ENCODE peak calls at places on chromosomes 2 and 18, in six cellular contexts. One of them, this sample, is unnamed.

GRCh38 chr18:44916429-44917183 is 235.9 kb downstream of the SETBP1 start:
- DNase-seq in A549: no peak
- DNase-seq in K562: no peak
- DNase-seq in endothelial cell of umbilical vein: no peak
- DNase-seq in GM12878: no peak
- DNase-seq in HepG2: no peak
- DNase-seq in this sample: no peak

GRCh38 chr2:152354909-152355308 is 19.9 kb downstream of the FMNL2 start:
- DNase-seq in A549: no peak
- DNase-seq in K562: no peak
- DNase-seq in endothelial cell of umbilical vein: no peak
- DNase-seq in GM12878: no peak
- DNase-seq in HepG2: no peak
- DNase-seq in this sample: no peak

GRCh38 chr2:69177785-69178636 is 165.0 kb downstream of the ANTXR1 start:
- DNase-seq in A549: peak
- DNase-seq in K562: peak
- DNase-seq in endothelial cell of umbilical vein: peak
- DNase-seq in GM12878: no peak
- DNase-seq in HepG2: peak
- DNase-seq in this sample: peak

GRCh38 chr2:237696471-237696870 is 69.1 kb downstream of the LRRFIP1 start:
- DNase-seq in A549: no peak
- DNase-seq in K562: no peak
- DNase-seq in endothelial cell of umbilical vein: no peak
- DNase-seq in GM12878: no peak
- DNase-seq in HepG2: no peak
- DNase-seq in this sample: no peak

GRCh38 chr2:40554665-40555294 is 102.9 kb upstream of the SLC8A1 start:
- DNase-seq in A549: peak
- DNase-seq in K562: peak
- DNase-seq in endothelial cell of umbilical vein: peak
- DNase-seq in GM12878: peak
- DNase-seq in HepG2: peak
- DNase-seq in this sample: peak

GRCh38 chr18:56019908-56020307 is 431.9 kb upstream of the TCF4 start:
- DNase-seq in A549: no peak
- DNase-seq in K562: no peak
- DNase-seq in endothelial cell of umbilical vein: peak
- DNase-seq in GM12878: no peak
- DNase-seq in HepG2: no peak
- DNase-seq in this sample: no peak

GRCh38 chr2:240925191-240925575 is 19.0 kb downstream of the CROCC2 start:
- DNase-seq in A549: no peak
- DNase-seq in K562: no peak
- DNase-seq in endothelial cell of umbilical vein: no peak
- DNase-seq in GM12878: no peak
- DNase-seq in HepG2: no peak
- DNase-seq in this sample: peak

GRCh38 chr2:24492283-24493272 is 1.5 kb downstream of the NCOA1 start:
- DNase-seq in A549: no peak
- DNase-seq in K562: no peak
- DNase-seq in endothelial cell of umbilical vein: peak
- DNase-seq in GM12878: no peak
- DNase-seq in HepG2: no peak
- DNase-seq in this sample: peak

GRCh38 chr2:231583982-231584381 is 8.7 kb upstream of the TEX44 start:
- DNase-seq in A549: no peak
- DNase-seq in K562: no peak
- DNase-seq in endothelial cell of umbilical vein: no peak
- DNase-seq in GM12878: no peak
- DNase-seq in HepG2: no peak
- DNase-seq in this sample: no peak

GRCh38 chr2:173079968-173080860 is 4.6 kb downstream of the MAP3K20 start:
- DNase-seq in A549: no peak
- DNase-seq in K562: no peak
- DNase-seq in endothelial cell of umbilical vein: no peak
- DNase-seq in GM12878: no peak
- DNase-seq in HepG2: no peak
- DNase-seq in this sample: no peak

GRCh38 chr2:95061119-95061512 is 35.6 kb downstream of the MAL start:
- DNase-seq in A549: no peak
- DNase-seq in K562: no peak
- DNase-seq in endothelial cell of umbilical vein: no peak
- DNase-seq in GM12878: no peak
- DNase-seq in HepG2: no peak
- DNase-seq in this sample: no peak

GRCh38 chr2:58539973-58540372 is 298.8 kb upstream of the FANCL start:
- DNase-seq in A549: no peak
- DNase-seq in K562: no peak
- DNase-seq in endothelial cell of umbilical vein: no peak
- DNase-seq in GM12878: no peak
- DNase-seq in HepG2: no peak
- DNase-seq in this sample: no peak

GRCh38 chr2:8003462-8004075 is 678.3 kb upstream of the ID2 start:
- DNase-seq in A549: no peak
- DNase-seq in K562: peak
- DNase-seq in endothelial cell of umbilical vein: no peak
- DNase-seq in GM12878: no peak
- DNase-seq in HepG2: no peak
- DNase-seq in this sample: peak

GRCh38 chr2:101815739-101816391 is 118.4 kb downstream of the MAP4K4 start:
- DNase-seq in A549: no peak
- DNase-seq in K562: no peak
- DNase-seq in endothelial cell of umbilical vein: no peak
- DNase-seq in GM12878: no peak
- DNase-seq in HepG2: no peak
- DNase-seq in this sample: no peak

GRCh38 chr18:54700580-54700979 is 109.5 kb downstream of the DYNAP start:
- DNase-seq in A549: no peak
- DNase-seq in K562: no peak
- DNase-seq in endothelial cell of umbilical vein: no peak
- DNase-seq in GM12878: no peak
- DNase-seq in HepG2: no peak
- DNase-seq in this sample: no peak

GRCh38 chr18:47908523-47909039 is 21.9 kb downstream of the SMAD2 start:
- DNase-seq in A549: no peak
- DNase-seq in K562: no peak
- DNase-seq in endothelial cell of umbilical vein: no peak
- DNase-seq in GM12878: no peak
- DNase-seq in HepG2: no peak
- DNase-seq in this sample: no peak

GRCh38 chr2:58644992-58645391 is 403.9 kb upstream of the FANCL start:
- DNase-seq in A549: no peak
- DNase-seq in K562: no peak
- DNase-seq in endothelial cell of umbilical vein: no peak
- DNase-seq in GM12878: no peak
- DNase-seq in HepG2: no peak
- DNase-seq in this sample: no peak

GRCh38 chr18:27645929-27646328 is 460.8 kb upstream of the CHST9 start:
- DNase-seq in A549: no peak
- DNase-seq in K562: no peak
- DNase-seq in endothelial cell of umbilical vein: no peak
- DNase-seq in GM12878: no peak
- DNase-seq in HepG2: no peak
- DNase-seq in this sample: no peak

GRCh38 chr2:227772932-227773331 is 27.2 kb downstream of the SCYGR8 start:
- DNase-seq in A549: no peak
- DNase-seq in K562: no peak
- DNase-seq in endothelial cell of umbilical vein: no peak
- DNase-seq in GM12878: no peak
- DNase-seq in HepG2: no peak
- DNase-seq in this sample: no peak

GRCh38 chr2:1594281-1595171 is 149.8 kb downstream of the PXDN start:
- DNase-seq in A549: no peak
- DNase-seq in K562: no peak
- DNase-seq in endothelial cell of umbilical vein: no peak
- DNase-seq in GM12878: no peak
- DNase-seq in HepG2: no peak
- DNase-seq in this sample: no peak

GRCh38 chr18:44799422-44800421 is 119.0 kb downstream of the SETBP1 start:
- DNase-seq in A549: no peak
- DNase-seq in K562: no peak
- DNase-seq in endothelial cell of umbilical vein: no peak
- DNase-seq in GM12878: peak
- DNase-seq in HepG2: no peak
- DNase-seq in this sample: no peak

GRCh38 chr2:127149384-127149783 is 42.4 kb upstream of the BIN1 start:
- DNase-seq in A549: peak
- DNase-seq in K562: no peak
- DNase-seq in endothelial cell of umbilical vein: peak
- DNase-seq in GM12878: no peak
- DNase-seq in HepG2: no peak
- DNase-seq in this sample: no peak

GRCh38 chr18:8503287-8503686 is 106.0 kb upstream of the RAB12 start:
- DNase-seq in A549: no peak
- DNase-seq in K562: no peak
- DNase-seq in endothelial cell of umbilical vein: no peak
- DNase-seq in GM12878: no peak
- DNase-seq in HepG2: no peak
- DNase-seq in this sample: no peak

GRCh38 chr18:79515331-79515730 is 119.6 kb downstream of the NFATC1 start:
- DNase-seq in A549: no peak
- DNase-seq in K562: no peak
- DNase-seq in endothelial cell of umbilical vein: no peak
- DNase-seq in GM12878: no peak
- DNase-seq in HepG2: no peak
- DNase-seq in this sample: no peak

DNA sequence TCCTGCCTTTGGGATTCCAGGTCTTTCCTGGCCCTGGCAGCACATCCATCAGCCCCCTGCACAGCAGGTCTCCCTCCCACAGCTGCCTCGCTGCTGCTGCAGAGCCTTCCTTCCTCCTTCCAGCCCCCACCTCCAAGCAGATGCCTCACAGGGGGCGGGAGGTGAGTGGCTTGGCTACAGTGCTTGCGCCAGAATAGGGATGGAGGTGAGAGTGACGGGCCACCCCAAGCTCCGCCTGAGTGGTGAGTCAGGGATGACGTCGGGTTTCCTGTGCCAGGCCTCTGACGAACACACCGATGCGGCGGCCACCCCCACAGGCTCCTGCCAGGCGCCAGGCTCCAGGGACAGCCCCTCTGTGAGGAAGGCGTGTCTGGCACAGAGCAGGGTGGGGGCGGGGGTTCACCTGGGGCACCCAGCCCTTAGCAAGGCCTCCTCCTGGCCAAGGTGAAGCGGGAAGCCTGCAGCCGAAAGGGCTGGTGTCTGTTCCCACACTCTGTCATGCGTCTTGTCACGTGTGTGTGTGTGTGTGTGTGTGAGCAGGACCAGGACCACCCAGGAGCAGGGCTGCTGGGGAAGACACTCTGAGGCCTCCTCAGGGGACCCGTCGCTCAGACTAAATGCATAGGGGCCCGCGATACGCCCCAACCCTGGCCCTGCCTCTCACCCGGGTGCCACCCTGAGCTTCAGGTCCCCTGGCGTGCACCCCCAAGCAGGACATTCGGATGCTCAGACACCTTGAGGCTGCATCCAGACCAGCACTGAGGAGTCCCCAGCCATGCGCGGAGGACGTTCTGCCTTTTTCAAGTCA is 3.4 kb upstream of the DUSP2 start:
- DNase-seq in A549: peak
- DNase-seq in K562: peak
- DNase-seq in endothelial cell of umbilical vein: peak
- DNase-seq in GM12878: peak
- DNase-seq in HepG2: no peak
- DNase-seq in this sample: peak
- TF ChIP-seq CTCF in A549: no peak
- TF ChIP-seq CTCF in K562: no peak
- TF ChIP-seq CTCF in endothelial cell of umbilical vein: no peak
- TF ChIP-seq CTCF in GM12878: no peak
- TF ChIP-seq CTCF in HepG2: no peak
- TF ChIP-seq CTCF in this sample: no peak

GRCh38 chr2:105104208-105104731 is 66.4 kb downstream of the MRPS9 start:
- DNase-seq in A549: no peak
- DNase-seq in K562: no peak
- DNase-seq in endothelial cell of umbilical vein: no peak
- DNase-seq in GM12878: no peak
- DNase-seq in HepG2: no peak
- DNase-seq in this sample: no peak
- TF ChIP-seq MYC in A549: no peak
- TF ChIP-seq MYC in K562: no peak
- TF ChIP-seq MYC in endothelial cell of umbilical vein: no peak
- TF ChIP-seq MYC in GM12878: no peak
- TF ChIP-seq MYC in HepG2: no peak
- TF ChIP-seq MYC in this sample: no peak

GRCh38 chr2:202051499-202052161 is 18.0 kb downstream of the FZD7 start:
- DNase-seq in A549: no peak
- DNase-seq in K562: no peak
- DNase-seq in endothelial cell of umbilical vein: no peak
- DNase-seq in GM12878: no peak
- DNase-seq in HepG2: no peak
- DNase-seq in this sample: no peak

GRCh38 chr2:202050652-202051051 is 17.0 kb downstream of the FZD7 start:
- DNase-seq in A549: no peak
- DNase-seq in K562: no peak
- DNase-seq in endothelial cell of umbilical vein: no peak
- DNase-seq in GM12878: no peak
- DNase-seq in HepG2: no peak
- DNase-seq in this sample: no peak

GRCh38 chr2:202046577-202046976 is 12.9 kb downstream of the FZD7 start:
- DNase-seq in A549: no peak
- DNase-seq in K562: no peak
- DNase-seq in endothelial cell of umbilical vein: no peak
- DNase-seq in GM12878: no peak
- DNase-seq in HepG2: no peak
- DNase-seq in this sample: no peak

GRCh38 chr2:202049840-202050239 is 16.2 kb downstream of the FZD7 start:
- DNase-seq in A549: no peak
- DNase-seq in K562: peak
- DNase-seq in endothelial cell of umbilical vein: no peak
- DNase-seq in GM12878: no peak
- DNase-seq in HepG2: no peak
- DNase-seq in this sample: no peak

GRCh38 chr2:202049092-202049728 is 15.6 kb downstream of the FZD7 start:
- DNase-seq in A549: no peak
- DNase-seq in K562: no peak
- DNase-seq in endothelial cell of umbilical vein: no peak
- DNase-seq in GM12878: no peak
- DNase-seq in HepG2: no peak
- DNase-seq in this sample: no peak
- TF ChIP-seq POLR2A in A549: no peak
- TF ChIP-seq POLR2A in K562: no peak
- TF ChIP-seq POLR2A in endothelial cell of umbilical vein: no peak
- TF ChIP-seq POLR2A in GM12878: no peak
- TF ChIP-seq POLR2A in HepG2: no peak
- TF ChIP-seq POLR2A in this sample: no peak

DNA sequence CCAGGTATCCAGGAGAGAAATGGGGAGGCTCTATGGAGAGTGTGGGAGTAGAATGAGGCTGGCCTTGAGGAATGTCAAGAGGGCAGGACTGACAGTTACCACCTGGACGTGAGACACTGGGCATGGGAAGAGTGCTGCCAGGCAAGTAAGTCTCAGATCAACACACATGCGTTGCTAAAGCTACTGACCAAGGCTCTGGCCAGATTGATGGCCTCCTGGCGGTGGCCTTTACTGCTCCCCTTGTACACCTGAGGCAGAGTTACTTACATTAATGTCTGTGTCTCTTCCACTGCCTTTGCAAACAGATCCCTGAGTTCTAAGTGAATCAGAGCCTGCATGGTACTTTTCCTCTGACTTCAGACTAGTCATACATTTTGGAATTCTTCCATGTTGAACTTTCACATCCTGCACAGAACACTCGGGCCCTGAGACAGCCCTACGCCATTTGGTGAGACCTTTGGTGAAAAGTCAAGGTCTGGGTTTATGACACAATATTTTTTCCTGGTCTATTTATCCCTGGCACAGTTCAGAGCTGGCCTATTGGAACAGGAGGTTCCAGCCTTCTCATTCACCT is 398.8 kb upstream of the TRIB2 start:
- DNase-seq in A549: no peak
- DNase-seq in K562: no peak
- DNase-seq in endothelial cell of umbilical vein: peak
- DNase-seq in GM12878: no peak
- DNase-seq in HepG2: no peak
- DNase-seq in this sample: no peak
- TF ChIP-seq CTCF in A549: no peak
- TF ChIP-seq CTCF in K562: no peak
- TF ChIP-seq CTCF in endothelial cell of umbilical vein: no peak
- TF ChIP-seq CTCF in GM12878: no peak
- TF ChIP-seq CTCF in HepG2: no peak
- TF ChIP-seq CTCF in this sample: no peak

This sample was measured in NB4.